ENCODE peak calls at places on chromosomes 7 and 10, in nine cellular contexts. One of them, this sample, is unnamed.
A peak's percentile ranks its signal among the peaks of the same experiment; 100 is the strongest.

GRCh38 chr10:99834410-99834809 is 52.0 kb downstream of the ABCC2 start:
- DNase-seq in effector memory CD8-positive, alpha-beta T cell: no peak
- DNase-seq in right lobe of liver: no peak
- DNase-seq in CD8-positive, alpha-beta T cell: no peak
- DNase-seq in A673: no peak
- DNase-seq in AG20443: peak; percentile 84
- DNase-seq in fibroblast of pulmonary artery: peak; percentile 48
- DNase-seq in CD8-positive, alpha-beta memory T cell: no peak
- DNase-seq in C1 segment of cervical spinal cord: no peak
- DNase-seq in this sample: no peak

GRCh38 chr10:4748726-4749443 is 77.1 kb upstream of the AKR1E2 start:
- DNase-seq in effector memory CD8-positive, alpha-beta T cell: no peak
- DNase-seq in right lobe of liver: no peak
- DNase-seq in CD8-positive, alpha-beta T cell: no peak
- DNase-seq in A673: no peak
- DNase-seq in AG20443: no peak
- DNase-seq in fibroblast of pulmonary artery: no peak
- DNase-seq in CD8-positive, alpha-beta memory T cell: no peak
- DNase-seq in C1 segment of cervical spinal cord: no peak
- DNase-seq in this sample: no peak

GRCh38 chr7:55476852-55477780 is 95.2 kb downstream of the VOPP1 start:
- DNase-seq in effector memory CD8-positive, alpha-beta T cell: no peak
- DNase-seq in right lobe of liver: no peak
- DNase-seq in CD8-positive, alpha-beta T cell: no peak
- DNase-seq in A673: no peak
- DNase-seq in AG20443: no peak
- DNase-seq in fibroblast of pulmonary artery: no peak
- DNase-seq in CD8-positive, alpha-beta memory T cell: no peak
- DNase-seq in C1 segment of cervical spinal cord: no peak
- DNase-seq in this sample: no peak

GRCh38 chr7:11716185-11716584 is 115.8 kb downstream of the THSD7A start:
- DNase-seq in effector memory CD8-positive, alpha-beta T cell: no peak
- DNase-seq in right lobe of liver: no peak
- DNase-seq in CD8-positive, alpha-beta T cell: no peak
- DNase-seq in A673: peak; percentile 14
- DNase-seq in AG20443: no peak
- DNase-seq in fibroblast of pulmonary artery: peak; percentile 97
- DNase-seq in CD8-positive, alpha-beta memory T cell: no peak
- DNase-seq in C1 segment of cervical spinal cord: no peak
- DNase-seq in this sample: no peak

GRCh38 chr10:480928-481551 is 208.4 kb downstream of the DIP2C start:
- DNase-seq in effector memory CD8-positive, alpha-beta T cell: no peak
- DNase-seq in right lobe of liver: no peak
- DNase-seq in CD8-positive, alpha-beta T cell: no peak
- DNase-seq in A673: peak; percentile 21
- DNase-seq in AG20443: peak; percentile 29
- DNase-seq in fibroblast of pulmonary artery: peak; percentile 49
- DNase-seq in CD8-positive, alpha-beta memory T cell: no peak
- DNase-seq in C1 segment of cervical spinal cord: no peak
- DNase-seq in this sample: peak; percentile 51

GRCh38 chr7:68507644-68508043 is 1090.6 kb upstream of the AUTS2 start:
- DNase-seq in effector memory CD8-positive, alpha-beta T cell: no peak
- DNase-seq in right lobe of liver: no peak
- DNase-seq in CD8-positive, alpha-beta T cell: no peak
- DNase-seq in A673: no peak
- DNase-seq in AG20443: no peak
- DNase-seq in fibroblast of pulmonary artery: no peak
- DNase-seq in CD8-positive, alpha-beta memory T cell: no peak
- DNase-seq in C1 segment of cervical spinal cord: no peak
- DNase-seq in this sample: no peak

GRCh38 chr7:55366461-55367138 is 1.5 kb downstream of the LANCL2 start:
- DNase-seq in effector memory CD8-positive, alpha-beta T cell: no peak
- DNase-seq in right lobe of liver: no peak
- DNase-seq in CD8-positive, alpha-beta T cell: no peak
- DNase-seq in A673: peak; percentile 29
- DNase-seq in AG20443: no peak
- DNase-seq in fibroblast of pulmonary artery: peak; percentile 18
- DNase-seq in CD8-positive, alpha-beta memory T cell: no peak
- DNase-seq in C1 segment of cervical spinal cord: no peak
- DNase-seq in this sample: no peak

GRCh38 chr7:26624431-26624830 is 240.0 kb downstream of the SKAP2 start:
- DNase-seq in effector memory CD8-positive, alpha-beta T cell: no peak
- DNase-seq in right lobe of liver: no peak
- DNase-seq in CD8-positive, alpha-beta T cell: no peak
- DNase-seq in A673: no peak
- DNase-seq in AG20443: no peak
- DNase-seq in fibroblast of pulmonary artery: no peak
- DNase-seq in CD8-positive, alpha-beta memory T cell: no peak
- DNase-seq in C1 segment of cervical spinal cord: no peak
- DNase-seq in this sample: no peak

GRCh38 chr7:109844362-109844761 is 1246.6 kb upstream of the LRRN3 start:
- DNase-seq in effector memory CD8-positive, alpha-beta T cell: no peak
- DNase-seq in right lobe of liver: no peak
- DNase-seq in CD8-positive, alpha-beta T cell: no peak
- DNase-seq in A673: peak; percentile 2
- DNase-seq in AG20443: no peak
- DNase-seq in fibroblast of pulmonary artery: peak; percentile 6
- DNase-seq in CD8-positive, alpha-beta memory T cell: no peak
- DNase-seq in C1 segment of cervical spinal cord: no peak
- DNase-seq in this sample: peak; percentile 52

GRCh38 chr7:142153400-142153799 is 41.9 kb downstream of the MGAM2 start:
- DNase-seq in effector memory CD8-positive, alpha-beta T cell: no peak
- DNase-seq in right lobe of liver: no peak
- DNase-seq in CD8-positive, alpha-beta T cell: no peak
- DNase-seq in A673: no peak
- DNase-seq in AG20443: no peak
- DNase-seq in fibroblast of pulmonary artery: no peak
- DNase-seq in CD8-positive, alpha-beta memory T cell: no peak
- DNase-seq in C1 segment of cervical spinal cord: no peak
- DNase-seq in this sample: peak; percentile 75

GRCh38 chr7:22630069-22630468 is 96.9 kb upstream of the IL6 start:
- DNase-seq in effector memory CD8-positive, alpha-beta T cell: no peak
- DNase-seq in right lobe of liver: no peak
- DNase-seq in CD8-positive, alpha-beta T cell: no peak
- DNase-seq in A673: no peak
- DNase-seq in AG20443: no peak
- DNase-seq in fibroblast of pulmonary artery: no peak
- DNase-seq in CD8-positive, alpha-beta memory T cell: no peak
- DNase-seq in C1 segment of cervical spinal cord: no peak
- DNase-seq in this sample: no peak

This sample was measured in SK-MEL-5.